ENCODE peak calls at places on chromosomes 1 and 21, in four cellular contexts. One of them, this sample, is unnamed.

GRCh38 chr1:207941664-207942063 is 30.7 kb upstream of the CD34 start:
- DNase-seq in GM23248: peak
- DNase-seq in PC-3: no peak
- DNase-seq in tibial artery: peak
- DNase-seq in this sample: no peak

GRCh38 chr1:171623651-171624331 is 1.7 kb downstream of the MYOCOS start:
- DNase-seq in GM23248: no peak
- DNase-seq in PC-3: no peak
- DNase-seq in tibial artery: no peak
- DNase-seq in this sample: no peak

GRCh38 chr1:99180915-99181314 is 83.4 kb upstream of the PLPPR4 start:
- DNase-seq in GM23248: no peak
- DNase-seq in PC-3: no peak
- DNase-seq in tibial artery: no peak
- DNase-seq in this sample: no peak

GRCh38 chr1:198637915-198638437 is 864 bp upstream of the PTPRC start:
- DNase-seq in GM23248: no peak
- DNase-seq in PC-3: no peak
- DNase-seq in tibial artery: no peak
- DNase-seq in this sample: no peak

GRCh38 chr21:42336065-42336464 is 14.7 kb downstream of the TFF2 start:
- DNase-seq in GM23248: no peak
- DNase-seq in PC-3: no peak
- DNase-seq in tibial artery: no peak
- DNase-seq in this sample: no peak

GRCh38 chr21:38834725-38835124 is 29.0 kb downstream of the ETS2 start:
- DNase-seq in GM23248: no peak
- DNase-seq in PC-3: no peak
- DNase-seq in tibial artery: no peak
- DNase-seq in this sample: no peak

GRCh38 chr21:45461806-45462341 is 56.9 kb downstream of the COL18A1 start:
- DNase-seq in GM23248: no peak
- DNase-seq in PC-3: no peak
- DNase-seq in tibial artery: no peak
- DNase-seq in this sample: no peak

GRCh38 chr1:10795305-10796021 is 983 bp downstream of the CASZ1 start:
- DNase-seq in GM23248: peak
- DNase-seq in PC-3: peak
- DNase-seq in tibial artery: no peak
- DNase-seq in this sample: no peak

GRCh38 chr21:45041351-45041805 is 33.0 kb upstream of the ADARB1 start:
- DNase-seq in GM23248: peak
- DNase-seq in PC-3: no peak
- DNase-seq in tibial artery: peak
- DNase-seq in this sample: no peak

GRCh38 chr1:10761503-10762152 is 34.8 kb downstream of the CASZ1 start:
- DNase-seq in GM23248: peak
- DNase-seq in PC-3: peak
- DNase-seq in tibial artery: no peak
- DNase-seq in this sample: no peak

GRCh38 chr21:29265690-29266479 is 32.8 kb upstream of the BACH1 start:
- DNase-seq in GM23248: peak
- DNase-seq in PC-3: no peak
- DNase-seq in tibial artery: no peak
- DNase-seq in this sample: no peak

GRCh38 chr1:59757185-59757747 is 57.5 kb upstream of the HOOK1 start:
- DNase-seq in GM23248: no peak
- DNase-seq in PC-3: no peak
- DNase-seq in tibial artery: no peak
- DNase-seq in this sample: no peak

GRCh38 chr1:243917177-243917862 is 67.3 kb upstream of the AKT3 start:
- DNase-seq in GM23248: peak
- DNase-seq in PC-3: peak
- DNase-seq in tibial artery: no peak
- DNase-seq in this sample: peak

GRCh38 chr1:46673749-46674182 is 2.1 kb downstream of the TEX38 start:
- DNase-seq in GM23248: peak
- DNase-seq in PC-3: peak
- DNase-seq in tibial artery: no peak
- DNase-seq in this sample: no peak

GRCh38 chr1:201608635-201609395 is 69.9 kb downstream of the NAV1 start:
- DNase-seq in GM23248: peak
- DNase-seq in PC-3: no peak
- DNase-seq in tibial artery: no peak
- DNase-seq in this sample: no peak

GRCh38 chr1:201313086-201313485 is 29.8 kb downstream of the PKP1 start:
- DNase-seq in GM23248: no peak
- DNase-seq in PC-3: no peak
- DNase-seq in tibial artery: no peak
- DNase-seq in this sample: no peak

GRCh38 chr1:109716570-109717090 is 4.6 kb downstream of the GSTM5 start:
- DNase-seq in GM23248: no peak
- DNase-seq in PC-3: no peak
- DNase-seq in tibial artery: no peak
- DNase-seq in this sample: no peak

GRCh38 chr21:45894107-45894810 is 87.3 kb upstream of the COL6A1 start:
- DNase-seq in GM23248: peak
- DNase-seq in PC-3: peak
- DNase-seq in tibial artery: peak
- DNase-seq in this sample: no peak

GRCh38 chr1:115771094-115771846 is 2.8 kb upstream of the CASQ2 start:
- DNase-seq in GM23248: peak
- DNase-seq in PC-3: no peak
- DNase-seq in tibial artery: no peak
- DNase-seq in this sample: no peak

GRCh38 chr1:81717230-81717629 is 83.5 kb upstream of the ADGRL2 start:
- DNase-seq in GM23248: peak
- DNase-seq in PC-3: peak
- DNase-seq in tibial artery: no peak
- DNase-seq in this sample: peak

GRCh38 chr1:5503556-5504363 is 488.5 kb downstream of the NPHP4 start:
- DNase-seq in GM23248: no peak
- DNase-seq in PC-3: no peak
- DNase-seq in tibial artery: no peak
- DNase-seq in this sample: no peak

GRCh38 chr21:43600642-43601397 is 58.5 kb downstream of the HSF2BP start:
- DNase-seq in GM23248: peak
- DNase-seq in PC-3: peak
- DNase-seq in tibial artery: no peak
- DNase-seq in this sample: peak

GRCh38 chr1:101408212-101409042 is 171.6 kb downstream of the S1PR1 start:
- DNase-seq in GM23248: no peak
- DNase-seq in PC-3: no peak
- DNase-seq in tibial artery: no peak
- DNase-seq in this sample: no peak

GRCh38 chr21:26377111-26377694 is 195.9 kb downstream of the CYYR1 start:
- DNase-seq in GM23248: peak
- DNase-seq in PC-3: peak
- DNase-seq in tibial artery: no peak
- DNase-seq in this sample: peak

GRCh38 chr1:198491028-198491427 is 49.5 kb downstream of the ATP6V1G3 start:
- DNase-seq in GM23248: no peak
- DNase-seq in PC-3: no peak
- DNase-seq in tibial artery: no peak
- DNase-seq in this sample: no peak

GRCh38 chr1:94383966-94384408 is 34.2 kb upstream of the ABCD3 start:
- DNase-seq in GM23248: peak
- DNase-seq in PC-3: peak
- DNase-seq in tibial artery: no peak
- DNase-seq in this sample: no peak

GRCh38 chr1:67536957-67537646 is 106.9 kb upstream of the SERBP1 start:
- DNase-seq in GM23248: no peak
- DNase-seq in PC-3: no peak
- DNase-seq in tibial artery: no peak
- DNase-seq in this sample: no peak

GRCh38 chr1:152511596-152511995 is 993 bp downstream of the LCE5A start:
- DNase-seq in GM23248: no peak
- DNase-seq in PC-3: no peak
- DNase-seq in tibial artery: no peak
- DNase-seq in this sample: no peak

GRCh38 chr1:101371259-101371658 is 134.4 kb downstream of the S1PR1 start:
- DNase-seq in GM23248: peak
- DNase-seq in PC-3: peak
- DNase-seq in tibial artery: no peak
- DNase-seq in this sample: peak

GRCh38 chr1:170856455-170856854 is 78.9 kb upstream of the MROH9 start:
- DNase-seq in GM23248: no peak
- DNase-seq in PC-3: no peak
- DNase-seq in tibial artery: no peak
- DNase-seq in this sample: no peak

GRCh38 chr1:94729287-94729686 is 90.9 kb upstream of the SLC44A3 start:
- DNase-seq in GM23248: peak
- DNase-seq in PC-3: peak
- DNase-seq in tibial artery: no peak
- DNase-seq in this sample: no peak

GRCh38 chr1:212557739-212558664 is 50.6 kb upstream of the ATF3 start:
- DNase-seq in GM23248: peak
- DNase-seq in PC-3: peak
- DNase-seq in tibial artery: peak
- DNase-seq in this sample: peak

GRCh38 chr1:186102559-186103148 is 272.4 kb downstream of the TPR start:
- DNase-seq in GM23248: peak
- DNase-seq in PC-3: peak
- DNase-seq in tibial artery: peak
- DNase-seq in this sample: peak

GRCh38 chr1:18830596-18830995 is 28.9 kb downstream of the TAS1R2 start:
- DNase-seq in GM23248: no peak
- DNase-seq in PC-3: no peak
- DNase-seq in tibial artery: no peak
- DNase-seq in this sample: no peak

GRCh38 chr1:159205225-159205624 is 550 bp downstream of the ACKR1 start:
- DNase-seq in GM23248: no peak
- DNase-seq in PC-3: no peak
- DNase-seq in tibial artery: no peak
- DNase-seq in this sample: no peak

GRCh38 chr1:159204791-159205141 is at the start of gene ACKR1:
- DNase-seq in GM23248: no peak
- DNase-seq in PC-3: no peak
- DNase-seq in tibial artery: no peak
- DNase-seq in this sample: no peak

GRCh38 chr1:159200759-159201158 is 3.9 kb upstream of the ACKR1 start:
- DNase-seq in GM23248: no peak
- DNase-seq in PC-3: no peak
- DNase-seq in tibial artery: no peak
- DNase-seq in this sample: no peak

GRCh38 chr1:159204071-159204790 is 444 bp upstream of the ACKR1 start:
- DNase-seq in GM23248: no peak
- DNase-seq in PC-3: no peak
- DNase-seq in tibial artery: no peak
- DNase-seq in this sample: no peak

GRCh38 chr1:159203621-159204020 is 1.1 kb upstream of the ACKR1 start:
- DNase-seq in GM23248: no peak
- DNase-seq in PC-3: no peak
- DNase-seq in tibial artery: no peak
- DNase-seq in this sample: no peak
- H3K27ac ChIP-seq in GM23248: no peak
- H3K27ac ChIP-seq in PC-3: no peak
- H3K27ac ChIP-seq in tibial artery: no peak
- H3K27ac ChIP-seq in this sample: no peak

DNA sequence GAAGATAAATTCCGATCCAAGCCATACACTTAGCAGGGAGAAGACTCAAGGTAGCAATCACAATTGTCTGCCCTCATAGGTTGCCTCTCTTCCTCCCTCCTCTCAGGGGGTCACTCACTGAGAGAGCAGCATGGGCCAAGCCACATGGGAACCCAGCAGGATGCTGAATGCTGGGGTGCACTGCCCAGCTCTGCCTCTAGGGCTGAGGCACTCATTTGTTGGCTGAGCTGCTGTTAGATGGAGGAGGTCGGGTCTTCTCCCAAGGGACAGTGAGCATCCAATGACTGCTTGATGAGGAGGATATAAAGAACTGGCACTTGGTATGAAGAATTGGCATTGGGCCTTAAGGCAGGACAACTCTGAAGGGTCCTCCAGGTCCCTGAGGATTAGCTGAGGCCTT is 418.8 kb downstream of the SIPA1L2 start:
- DNase-seq in GM23248: no peak
- DNase-seq in PC-3: peak
- DNase-seq in tibial artery: no peak
- DNase-seq in this sample: no peak
- H3K27ac ChIP-seq in GM23248: no peak
- H3K27ac ChIP-seq in PC-3: no peak
- H3K27ac ChIP-seq in tibial artery: no peak
- H3K27ac ChIP-seq in this sample: no peak

DNA sequence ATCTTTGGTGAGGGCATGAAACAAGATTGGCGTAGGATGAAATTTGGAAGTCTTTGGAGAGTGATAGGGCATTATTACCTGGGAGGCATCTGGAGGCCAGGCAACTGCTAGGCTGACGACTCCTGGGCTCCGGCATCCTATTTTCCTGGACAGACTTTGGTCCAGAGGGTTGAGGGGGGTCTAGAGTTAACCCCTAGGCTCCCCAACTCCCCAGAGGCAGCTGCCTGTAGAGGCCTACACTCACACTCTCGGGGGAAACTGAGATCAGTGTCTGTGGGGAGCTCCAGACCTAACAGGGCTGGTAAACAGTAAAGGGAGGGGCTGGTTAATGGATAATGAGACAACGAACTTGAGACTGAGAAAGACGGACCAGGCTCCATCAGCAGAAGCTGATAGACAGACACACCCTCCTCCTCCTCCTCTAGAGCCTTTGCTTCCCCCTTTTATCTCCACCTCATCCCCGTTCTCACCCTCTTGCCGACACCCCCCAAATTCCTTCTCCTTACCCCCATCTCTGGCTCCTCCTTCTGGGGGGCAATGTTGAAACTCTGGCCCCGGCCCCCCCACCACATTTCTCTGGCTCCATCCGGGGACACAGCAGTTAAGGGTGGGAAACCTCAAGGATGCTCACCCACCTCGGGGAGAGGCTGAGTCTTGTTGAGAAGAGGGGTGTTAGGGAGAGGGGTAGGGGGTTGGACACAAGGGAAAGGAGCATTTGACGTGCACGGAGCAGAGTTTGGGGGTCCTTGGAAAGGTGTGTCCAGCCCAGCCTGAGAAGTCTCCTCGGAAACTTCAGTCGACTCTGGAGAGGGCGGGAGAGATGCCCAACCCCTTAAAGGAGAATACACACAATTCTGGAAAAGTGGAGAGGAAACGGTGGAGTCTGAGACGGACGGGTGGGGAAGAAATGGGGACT is at the start of gene MTMR11:
- DNase-seq in GM23248: peak
- DNase-seq in PC-3: peak
- DNase-seq in tibial artery: peak
- DNase-seq in this sample: peak
- H3K27ac ChIP-seq in GM23248: peak
- H3K27ac ChIP-seq in PC-3: peak
- H3K27ac ChIP-seq in tibial artery: peak
- H3K27ac ChIP-seq in this sample: peak

DNA sequence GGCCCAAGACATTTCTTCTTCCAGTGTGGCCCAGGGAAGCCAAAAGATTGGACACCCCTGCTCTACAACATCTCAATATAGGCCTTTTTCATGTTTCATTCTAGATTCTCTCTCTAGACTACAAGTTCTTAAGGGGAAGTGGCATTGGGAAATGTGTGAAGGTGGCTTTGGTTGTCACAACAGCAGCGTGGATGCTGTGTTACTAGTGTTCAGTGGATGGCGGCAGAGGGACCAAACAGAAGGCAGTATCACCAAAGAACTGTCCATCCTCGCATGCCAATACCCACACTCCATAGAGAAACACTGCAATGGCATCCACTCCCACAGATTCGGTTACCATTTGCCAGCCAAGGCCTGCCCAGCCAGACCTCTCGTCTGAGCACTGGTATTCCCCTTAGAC is 24.3 kb upstream of the IFNAR2 start:
- DNase-seq in GM23248: no peak
- DNase-seq in PC-3: no peak
- DNase-seq in tibial artery: no peak
- DNase-seq in this sample: no peak
- H3K27ac ChIP-seq in GM23248: no peak
- H3K27ac ChIP-seq in PC-3: no peak
- H3K27ac ChIP-seq in tibial artery: no peak
- H3K27ac ChIP-seq in this sample: no peak

This sample was measured in RWPE1.